ENCODE peak calls at places on chromosomes 2 and 18, in seven cellular contexts. O is right lobe of liver; Z is GM03348; C is caudate nucleus; M is stimulated activated CD8-positive, alpha-beta memory T cell treated with anti-CD3 and anti-CD28 coated beads, Interleukin-4, amount 100 ng/mL, for 4 hours; F is nucleus accumbens; K is NCI-H2029. Q is an unnamed sample.

GRCh38 chr2:26523750-26524149 is 45.8 kb upstream of the OTOF start:
- DNase-seq in Z (no peak), O (no peak), K (no peak), M (no peak), F (no peak), C (no peak), Q (no peak)

GRCh38 chr2:44310287-44310686 is 35.0 kb downstream of the SLC3A1 start:
- DNase-seq in C (no peak), Z (no peak), M (no peak), O (no peak), F (no peak), K (no peak), Q (no peak)

GRCh38 chr2:23557455-23557854 is 172.5 kb downstream of the KLHL29 start:
- DNase-seq in F (no peak), O (no peak), C (no peak), Z (no peak), M (no peak), K (no peak), Q (no peak)

GRCh38 chr18:58495202-58495601 is 133.7 kb downstream of the ALPK2 start:
- DNase-seq in C (no peak), F (no peak), O (no peak), Z (peak; percentile 59), K (no peak), M (no peak), Q (no peak)

GRCh38 chr18:46718501-46719341 is 38.1 kb downstream of the ST8SIA5 start:
- DNase-seq in F (no peak), Z (peak; percentile 60), K (no peak), M (no peak), C (no peak), O (no peak), Q (peak; percentile 21)

GRCh38 chr2:201854841-201855240 is 48.5 kb downstream of the CDK15 start:
- DNase-seq in C (no peak), Z (peak; percentile 33), K (no peak), M (no peak), O (no peak), F (no peak), Q (peak; percentile 48)

GRCh38 chr2:160418853-160419252 is 74.8 kb downstream of the RBMS1 start:
- DNase-seq in Z (no peak), K (no peak), O (no peak), M (no peak), C (no peak), F (no peak), Q (no peak)

GRCh38 chr18:48937869-48938750 is 12.7 kb downstream of the SMAD7 start:
- DNase-seq in F (no peak), O (no peak), M (no peak), K (no peak), C (no peak), Z (no peak), Q (no peak)

GRCh38 chr18:52723456-52724065 is 383.6 kb downstream of the DCC start:
- DNase-seq in K (no peak), Z (no peak), M (no peak), F (no peak), C (no peak), O (no peak), Q (no peak)

GRCh38 chr2:227862227-227862740 is 9.1 kb upstream of the DAW1 start:
- DNase-seq in O (no peak), M (no peak), C (no peak), K (peak; percentile 22), F (no peak), Z (no peak), Q (peak; percentile 3)

GRCh38 chr2:157933549-157933948 is 57.4 kb upstream of the ACVR1 start:
- DNase-seq in O (no peak), C (no peak), Z (no peak), F (no peak), K (no peak), M (no peak), Q (no peak)

GRCh38 chr2:98465456-98466201 is 21.0 kb downstream of the INPP4A start:
- DNase-seq in K (peak; percentile 7), Z (peak; percentile 33), C (no peak), O (peak; percentile 73), M (no peak), F (no peak), Q (no peak)

GRCh38 chr2:72859831-72860262 is 27.4 kb upstream of the SPR start:
- DNase-seq in M (peak; percentile 28), Z (peak; percentile 62), O (peak; percentile 37), C (peak; percentile 80), F (peak; percentile 49), K (peak; percentile 57), Q (peak; percentile 57)

GRCh38 chr2:239378021-239378917 is 22.6 kb downstream of the HDAC4 start:
- DNase-seq in F (no peak), Z (no peak), O (no peak), K (no peak), C (no peak), M (no peak), Q (no peak)

GRCh38 chr2:112173646-112174319 is 35.6 kb downstream of the FBLN7 start:
- DNase-seq in K (no peak), Z (no peak), F (no peak), M (no peak), C (no peak), O (no peak), Q (no peak)

GRCh38 chr18:59266876-59267510 is 6.3 kb downstream of the RAX start:
- DNase-seq in F (no peak), C (no peak), M (no peak), K (no peak), Z (no peak), O (no peak), Q (no peak)

GRCh38 chr18:45688834-45689233 is 35.1 kb upstream of the SLC14A1 start:
- DNase-seq in K (no peak), F (no peak), C (peak; percentile 76), M (peak; percentile 40), O (no peak), Z (no peak), Q (no peak)

GRCh38 chr2:27720004-27720551 is 51.4 kb upstream of the MRPL33 start:
- DNase-seq in K (no peak), O (no peak), C (no peak), M (peak; percentile 6), F (peak; percentile 60), Z (peak; percentile 87), Q (peak; percentile 94)

GRCh38 chr2:36616947-36617346 is 19.0 kb upstream of the FEZ2 start:
- DNase-seq in F (no peak), C (no peak), M (no peak), O (no peak), K (no peak), Z (no peak), Q (no peak)

GRCh38 chr18:48872234-48873145 is 78.3 kb downstream of the SMAD7 start:
- DNase-seq in O (no peak), C (no peak), M (no peak), F (no peak), Z (peak; percentile 70), K (no peak), Q (no peak)

GRCh38 chr2:209901187-209901586 is 101.3 kb upstream of the RPE start:
- DNase-seq in Z (no peak), O (no peak), F (no peak), K (no peak), M (no peak), C (no peak), Q (no peak)

GRCh38 chr2:172449916-172450550 is 22.6 kb downstream of the ITGA6 start:
- DNase-seq in O (no peak), Z (peak; percentile 39), C (no peak), M (no peak), K (no peak), F (no peak), Q (no peak)

GRCh38 chr18:36265035-36265434 is 32.5 kb upstream of the FHOD3 start:
- DNase-seq in Z (no peak), M (no peak), O (no peak), K (no peak), F (no peak), C (no peak), Q (no peak)

GRCh38 chr2:81084101-81084500 is 779.5 kb upstream of the LRRTM1 start:
- DNase-seq in M (no peak), C (no peak), F (no peak), O (no peak), Z (no peak), K (no peak), Q (no peak)

GRCh38 chr2:112157472-112157871 is 19.3 kb downstream of the FBLN7 start:
- DNase-seq in F (no peak), M (no peak), C (no peak), Z (no peak), O (no peak), K (no peak), Q (no peak)

GRCh38 chr2:15820927-15821326 is 119.4 kb upstream of the MYCN start:
- DNase-seq in K (no peak), C (no peak), Z (no peak), M (no peak), O (no peak), F (no peak), Q (no peak)

GRCh38 chr2:223797811-223798721 is 39.3 kb downstream of the AP1S3 start:
- DNase-seq in C (peak; percentile 21), O (no peak), M (no peak), F (no peak), K (no peak), Z (peak; percentile 58), Q (peak; percentile 56)

GRCh38 chr2:99863914-99864273 is 278.5 kb downstream of the AFF3 start:
- DNase-seq in O (no peak), C (no peak), Z (no peak), K (no peak), M (no peak), F (no peak), Q (no peak)

GRCh38 chr2:179671314-179671713 is 190.1 kb downstream of the ZNF385B start:
- DNase-seq in C (no peak), Z (peak; percentile 59), F (no peak), K (no peak), M (no peak), O (no peak), Q (no peak)

GRCh38 chr2:178496049-178496448 is 15.8 kb downstream of the PLEKHA3 start:
- DNase-seq in M (no peak), O (no peak), Z (no peak), C (no peak), K (no peak), F (no peak), Q (no peak)

GRCh38 chr18:25594351-25594750 is 242.4 kb upstream of the ZNF521 start:
- DNase-seq in C (no peak), M (no peak), K (no peak), F (no peak), Z (no peak), O (no peak), Q (no peak)

GRCh38 chr2:28292491-28292890 is 100.2 kb upstream of the FOSL2 start:
- DNase-seq in F (no peak), M (no peak), O (no peak), C (no peak), Z (no peak), K (no peak), Q (no peak)

Q was measured in SW 1271.